ENCODE peak calls at places on chromosomes 3 and 15, in four cellular contexts. C is lung, Q is pancreas, D is keratinocyte. A is an unnamed sample.

GRCh38 chr3:69888040-69888945 is 111.2 kb upstream of the SAMMSON start:
- DNase-seq in C (no peak), Q (no peak), D (no peak), A (no peak)

GRCh38 chr15:83695246-83695645 is 41.3 kb downstream of the ADAMTSL3 start:
- DNase-seq in C (no peak), Q (no peak), D (no peak), A (no peak)

GRCh38 chr3:197753263-197753662 is 3.6 kb downstream of the FYTTD1 start:
- DNase-seq in C (no peak), Q (no peak), D (no peak), A (no peak)

GRCh38 chr15:70244978-70245542 is 147.3 kb upstream of the TLE3 start:
- DNase-seq in C (no peak), Q (no peak), D (no peak), A (no peak)

GRCh38 chr3:121757812-121758545 is 8.4 kb upstream of the GOLGB1 start:
- DNase-seq in C (no peak), Q (peak; percentile 50), D (no peak), A (no peak)

GRCh38 chr3:39752019-39752637 is 57.3 kb upstream of the MYRIP start:
- DNase-seq in C (no peak), Q (no peak), D (no peak), A (no peak)

GRCh38 chr15:50166216-50166615 is 15.8 kb upstream of the SLC27A2 start:
- DNase-seq in C (no peak), Q (no peak), D (peak; percentile 58), A (peak; percentile 20)

GRCh38 chr15:95440712-95441111 is 889.8 kb upstream of the NR2F2 start:
- DNase-seq in C (no peak), Q (no peak), D (no peak), A (no peak)

GRCh38 chr3:149610351-149611105 is 47.3 kb downstream of the WWTR1 start:
- DNase-seq in C (no peak), Q (no peak), D (no peak), A (no peak)

GRCh38 chr3:103184772-103185171 is 750.0 kb downstream of the ZPLD1 start:
- DNase-seq in C (no peak), Q (no peak), D (no peak), A (no peak)

GRCh38 chr3:46861996-46862688 is 1.1 kb downstream of the MYL3 start:
- DNase-seq in C (no peak), Q (peak; percentile 20), D (no peak), A (no peak)

GRCh38 chr15:36161781-36162212 is 417.6 kb upstream of the CDIN1 start:
- DNase-seq in C (no peak), Q (no peak), D (no peak), A (no peak)

DNA sequence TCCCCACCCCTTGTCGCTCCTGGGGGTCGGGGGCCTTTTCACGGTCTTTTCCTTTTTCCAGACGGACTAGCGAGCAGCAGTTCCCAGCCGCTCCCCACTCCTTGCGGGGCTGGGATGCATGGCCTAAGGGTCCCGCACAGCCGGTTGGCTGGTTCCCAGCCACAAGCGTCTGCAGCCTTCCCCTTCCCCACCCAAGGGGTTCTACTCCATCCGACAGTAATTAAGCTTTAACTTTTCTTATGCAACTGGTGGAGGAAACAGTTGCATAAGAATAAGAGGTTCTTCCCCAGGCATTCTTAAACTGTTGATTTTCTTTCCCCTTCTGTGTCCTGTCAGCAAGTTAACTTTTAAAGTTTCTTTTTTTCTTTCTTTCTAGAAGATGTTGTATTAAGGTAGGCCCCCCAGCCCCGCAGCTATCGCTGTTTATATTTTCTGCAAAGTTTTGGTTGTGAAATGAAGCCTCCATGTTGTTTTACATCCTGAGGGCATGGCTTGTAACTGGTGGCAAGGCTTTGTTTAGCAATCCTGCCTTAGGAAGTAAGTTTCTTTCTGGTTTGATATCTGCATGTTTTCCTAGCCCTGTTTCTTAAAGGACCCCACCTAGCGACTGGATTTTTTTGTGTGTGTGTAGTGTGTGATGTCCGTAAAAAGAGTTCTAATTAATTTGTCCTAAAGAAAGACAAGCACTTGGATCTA is 207.5 kb downstream of the ZNF385D start:
- DNase-seq in C (no peak), Q (peak; percentile 34), D (no peak), A (no peak)
- TF ChIP-seq CTCF in C (no peak), Q (no peak), D (no peak), A (no peak)

GRCh38 chr3:152270944-152271343 is 2.2 kb downstream of the MBNL1 start:
- DNase-seq in C (no peak), Q (no peak), D (no peak), A (no peak)
- H3K27ac ChIP-seq in C (peak overlapping the region; percentile 5), Q (peak overlapping the region; percentile 99), D (peak overlapping the region; percentile 85), A (no peak overlapping the region)

GRCh38 chr15:82047493-82048446 is 2.0 kb upstream of the MEX3B start:
- DNase-seq in C (no peak), Q (peak; percentile 75), D (no peak), A (no peak)
- TF ChIP-seq CTCF in C (no peak), Q (no peak), D (no peak), A (no peak)

GRCh38 chr15:88648357-88649214 is 9.8 kb downstream of the ISG20 start:
- DNase-seq in C (no peak), Q (no peak), D (no peak), A (no peak)
- H3K27ac ChIP-seq in C (peak overlapping the region; percentile 58), Q (peak overlapping the region; percentile 51), D (peak overlapping the region; percentile 77), A (peak overlapping the region; percentile 97)

GRCh38 chr3:172303181-172303580 is 145.1 kb downstream of the GHSR start:
- DNase-seq in C (no peak), Q (no peak), D (no peak), A (no peak)

GRCh38 chr3:172302176-172302575 is 146.1 kb downstream of the GHSR start:
- DNase-seq in C (no peak), Q (no peak), D (no peak), A (no peak)

GRCh38 chr3:172305974-172306373 is 142.3 kb downstream of the GHSR start:
- DNase-seq in C (no peak), Q (no peak), D (no peak), A (no peak)

GRCh38 chr3:172305552-172305951 is 142.7 kb downstream of the GHSR start:
- DNase-seq in C (no peak), Q (no peak), D (peak; percentile 54), A (no peak)

DNA sequence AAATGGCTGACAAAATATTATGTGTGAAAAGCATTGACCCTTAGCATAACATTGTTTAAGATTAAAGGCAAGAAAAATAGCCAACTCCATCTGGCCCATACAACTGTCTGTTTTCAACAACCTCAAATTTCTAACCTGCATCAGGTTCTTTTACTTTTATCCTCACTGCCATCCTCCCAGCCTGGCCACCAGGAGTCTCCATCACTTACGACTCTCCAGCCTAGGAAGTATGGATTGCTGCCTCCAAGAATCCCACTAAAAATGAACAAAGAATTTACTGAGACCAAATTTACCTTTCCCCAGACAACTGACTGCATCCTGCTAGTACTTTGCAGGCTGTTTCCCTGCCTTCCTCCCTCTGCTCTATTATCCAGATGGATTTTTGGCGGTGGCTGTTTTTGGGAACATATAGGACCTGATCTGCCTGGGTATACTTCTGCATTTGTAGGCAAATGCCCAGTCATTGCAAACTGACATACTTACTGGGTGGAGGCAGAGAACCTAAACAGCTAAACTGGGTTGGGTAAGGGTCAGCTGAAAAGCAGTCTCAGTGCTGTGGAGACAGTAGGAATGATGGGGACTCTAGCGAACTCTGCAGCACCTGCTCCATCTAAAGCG is 144.2 kb downstream of the GHSR start:
- DNase-seq in C (no peak), Q (no peak), D (no peak), A (no peak)
- TF ChIP-seq CTCF in C (no peak), Q (no peak), D (peak; percentile 23), A (peak; percentile 24)